ENCODE peak calls at places on chromosomes 6 and 20, in ten cellular contexts. P is CD4-positive, CD25-positive, alpha-beta regulatory T cell; U is neuronal stem cell; G is fibroblast of lung; M is hepatocyte; E is astrocyte; X is tibial nerve; B is tibial artery; N is CD8-positive, alpha-beta memory T cell; O is A549. W is an unnamed sample. For H3K4me1, the result is how much of the 10 kb centered on the place peaks cover.

GRCh38 chr6:148044261-148044731 is 298.3 kb upstream of the SASH1 start:
- DNase-seq in P (no peak), U (no peak), G (peak), M (no peak), E (peak), X (no peak), B (no peak), N (no peak), O (no peak), W (no peak)

GRCh38 chr20:46965477-46965876 is 70.8 kb downstream of the EYA2 start:
- DNase-seq in P (no peak), U (no peak), G (no peak), M (no peak), E (no peak), X (no peak), B (no peak), N (no peak), O (no peak), W (no peak)

GRCh38 chr20:50191065-50191565 is 485 bp downstream of the CEBPB start:
- DNase-seq in P (no peak), U (no peak), G (no peak), M (peak), E (no peak), X (peak), B (peak), N (peak), O (no peak), W (peak)

GRCh38 chr20:50385733-50386640 is 124.2 kb upstream of the PTPN1 start:
- DNase-seq in P (peak), U (no peak), G (no peak), M (no peak), E (no peak), X (no peak), B (no peak), N (peak), O (no peak), W (no peak)

GRCh38 chr20:7650481-7650880 is 289.8 kb downstream of the HAO1 start:
- DNase-seq in P (no peak), U (no peak), G (peak), M (no peak), E (peak), X (no peak), B (peak), N (no peak), O (no peak), W (no peak)

GRCh38 chr6:150256618-150257272 is 112.1 kb upstream of the IYD start:
- DNase-seq in P (no peak), U (no peak), G (peak), M (peak), E (peak), X (no peak), B (no peak), N (no peak), O (no peak), W (no peak)

GRCh38 chr6:28965706-28966105 is 39.4 kb downstream of the ZNF311 start:
- DNase-seq in P (no peak), U (no peak), G (no peak), M (no peak), E (no peak), X (no peak), B (no peak), N (no peak), O (no peak), W (no peak)

GRCh38 chr20:8996817-8997512 is 71.9 kb upstream of the PLCB4 start:
- DNase-seq in P (no peak), U (no peak), G (no peak), M (no peak), E (no peak), X (no peak), B (no peak), N (no peak), O (no peak), W (no peak)

GRCh38 chr20:51378171-51378928 is 164.2 kb downstream of the NFATC2 start:
- DNase-seq in P (no peak), U (no peak), G (no peak), M (no peak), E (no peak), X (no peak), B (no peak), N (no peak), O (no peak), W (no peak)

GRCh38 chr6:118171852-118172251 is 264.8 kb downstream of the SLC35F1 start:
- DNase-seq in P (no peak), U (no peak), G (no peak), M (no peak), E (no peak), X (no peak), B (no peak), N (no peak), O (no peak), W (no peak)

GRCh38 chr20:14288341-14289330 is 48.8 kb downstream of the FLRT3 start:
- DNase-seq in P (no peak), U (no peak), G (peak), M (peak), E (peak), X (no peak), B (no peak), N (no peak), O (peak), W (no peak)

GRCh38 chr20:18394363-18394762 is 72.5 kb downstream of the DZANK1 start:
- DNase-seq in P (no peak), U (no peak), G (no peak), M (no peak), E (no peak), X (no peak), B (no peak), N (no peak), O (no peak), W (no peak)

GRCh38 chr6:10407018-10407673 is 7.7 kb downstream of the TFAP2A start:
- DNase-seq in P (no peak), U (no peak), G (no peak), M (no peak), E (no peak), X (no peak), B (no peak), N (no peak), O (no peak), W (no peak)

GRCh38 chr20:58829531-58829941 is 21.2 kb downstream of the GNAS-AS1 start:
- DNase-seq in P (no peak), U (no peak), G (peak), M (no peak), E (peak), X (no peak), B (no peak), N (no peak), O (no peak), W (no peak)

GRCh38 chr6:25652007-25652515 is at the start of gene SCGN:
- DNase-seq in P (peak), U (peak), G (peak), M (peak), E (peak), X (peak), B (peak), N (no peak), O (peak), W (peak)

GRCh38 chr20:19901226-19901625 is 115.9 kb upstream of the NAA20 start:
- DNase-seq in P (no peak), U (no peak), G (no peak), M (no peak), E (no peak), X (no peak), B (no peak), N (no peak), O (no peak), W (no peak)

GRCh38 chr6:110618591-110619267 is 142.3 kb upstream of the SLC22A16 start:
- DNase-seq in P (peak), U (peak), G (no peak), M (peak), E (no peak), X (no peak), B (no peak), N (no peak), O (no peak), W (no peak)

GRCh38 chr6:113732384-113732966 is 124.7 kb upstream of the MARCKS start:
- DNase-seq in P (no peak), U (peak), G (peak), M (peak), E (peak), X (peak), B (no peak), N (no peak), O (no peak), W (peak)

GRCh38 chr6:35283361-35283760 is 14.3 kb upstream of the DEF6 start:
- DNase-seq in P (no peak), U (no peak), G (no peak), M (no peak), E (no peak), X (no peak), B (no peak), N (no peak), O (no peak), W (no peak)

GRCh38 chr20:37516697-37517370 is 4.2 kb upstream of the NNAT start:
- DNase-seq in P (no peak), U (no peak), G (peak), M (peak), E (peak), X (no peak), B (no peak), N (no peak), O (no peak), W (no peak)

DNA sequence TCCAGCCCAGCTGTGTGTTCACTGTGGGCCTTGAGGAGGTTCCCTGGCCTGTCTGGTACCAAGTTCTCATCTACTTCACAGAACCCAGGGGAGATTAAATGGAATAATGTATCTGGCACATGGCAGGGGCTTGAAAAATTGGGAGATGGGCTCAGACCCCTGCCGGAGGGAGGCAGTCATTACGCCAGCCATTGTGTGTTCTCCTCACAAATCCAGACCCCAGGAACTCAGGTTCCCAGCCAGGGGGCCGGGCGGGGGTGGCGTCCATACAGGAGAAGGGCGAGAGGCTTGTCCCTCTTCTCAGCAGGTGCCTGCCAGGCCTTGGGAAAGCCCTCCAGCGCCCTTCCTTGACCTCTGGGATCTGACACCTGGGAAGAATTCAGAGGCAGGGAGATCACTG is 8.1 kb downstream of the NOL4L start:
- DNase-seq in P (no peak), U (no peak), G (no peak), M (no peak), E (no peak), X (no peak), B (no peak), N (no peak), O (no peak), W (no peak)
- H3K4me1 ChIP-seq in P (half or more), U (under half), G (under half), M (under half), E (under half), X (under half), B (under half), N (half or more), O (under half), W (under half)

GRCh38 chr6:157240059-157240959 is 83.0 kb downstream of the TMEM242 start:
- DNase-seq in P (peak), U (no peak), G (peak), M (peak), E (peak), X (peak), B (peak), N (no peak), O (no peak), W (peak)
- H3K27ac ChIP-seq in P (no peak), U (no peak), G (no peak), M (no peak), E (no peak), X (no peak), B (peak), N (peak), O (no peak), W (peak)

GRCh38 chr20:25483431-25484132 is 76.1 kb downstream of the GINS1 start:
- DNase-seq in P (no peak), U (no peak), G (no peak), M (no peak), E (no peak), X (no peak), B (no peak), N (no peak), O (no peak), W (no peak)
- H3K4me1 ChIP-seq in P (under half), U (under half), G (under half), M (under half), E (under half), X (under half), B (under half), N (under half), O (under half), W (under half)

GRCh38 chr6:106849676-106850332 is 124.7 kb downstream of the CD24 start:
- DNase-seq in P (no peak), U (no peak), G (no peak), M (no peak), E (no peak), X (no peak), B (no peak), N (no peak), O (no peak), W (no peak)
- H3K27ac ChIP-seq in P (no peak), U (no peak), G (no peak), M (no peak), E (no peak), X (no peak), B (no peak), N (peak), O (no peak), W (no peak)

GRCh38 chr6:98633886-98634285 is 200.5 kb upstream of the POU3F2 start:
- DNase-seq in P (no peak), U (no peak), G (peak), M (no peak), E (peak), X (no peak), B (no peak), N (no peak), O (no peak), W (no peak)
- H3K4me1 ChIP-seq in P (under half), U (under half), G (under half), M (under half), E (under half), X (under half), B (under half), N (under half), O (under half), W (under half)

GRCh38 chr6:109060585-109060984 is 34.1 kb downstream of the SESN1 start:
- DNase-seq in P (no peak), U (no peak), G (peak), M (no peak), E (no peak), X (no peak), B (no peak), N (no peak), O (no peak), W (no peak)

GRCh38 chr6:109058620-109059019 is 36.0 kb downstream of the SESN1 start:
- DNase-seq in P (no peak), U (no peak), G (no peak), M (no peak), E (no peak), X (no peak), B (no peak), N (no peak), O (no peak), W (no peak)

GRCh38 chr6:109059148-109059547 is 35.5 kb downstream of the SESN1 start:
- DNase-seq in P (no peak), U (no peak), G (peak), M (no peak), E (no peak), X (no peak), B (no peak), N (no peak), O (no peak), W (no peak)

GRCh38 chr6:109062216-109062615 is 32.4 kb downstream of the SESN1 start:
- DNase-seq in P (no peak), U (no peak), G (no peak), M (no peak), E (no peak), X (no peak), B (no peak), N (no peak), O (no peak), W (no peak)

DNA sequence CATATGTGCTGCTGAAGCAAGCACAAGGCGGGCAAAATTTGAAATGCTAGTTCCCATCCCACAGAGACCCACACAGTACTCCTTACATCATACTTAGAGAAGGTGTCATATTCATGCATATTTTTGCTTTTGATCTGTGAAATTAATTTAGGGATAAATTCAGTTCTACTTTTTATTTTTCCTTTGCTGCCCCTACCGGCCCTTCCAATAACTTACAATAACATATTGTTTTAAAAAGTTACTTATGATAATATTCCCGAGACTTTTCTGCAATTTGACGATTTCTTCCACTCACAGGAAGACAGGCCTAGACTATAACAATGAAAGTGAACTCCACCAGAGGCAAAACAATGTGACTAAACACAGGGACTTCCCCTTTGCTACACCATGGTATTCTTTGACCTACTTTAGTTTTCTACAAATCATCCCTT is 35.0 kb downstream of the SESN1 start:
- DNase-seq in P (peak), U (no peak), G (peak), M (no peak), E (no peak), X (no peak), B (no peak), N (peak), O (no peak), W (no peak)
- H3K27ac ChIP-seq in P (peak), U (no peak), G (no peak), M (no peak), E (peak), X (no peak), B (no peak), N (no peak), O (no peak), W (peak)

GRCh38 chr6:15401769-15402250 is 155.9 kb downstream of the JARID2 start:
- DNase-seq in P (no peak), U (no peak), G (no peak), M (peak), E (no peak), X (no peak), B (no peak), N (no peak), O (no peak), W (no peak)

GRCh38 chr6:15398657-15399287 is 152.9 kb downstream of the JARID2 start:
- DNase-seq in P (peak), U (no peak), G (no peak), M (no peak), E (no peak), X (no peak), B (no peak), N (no peak), O (no peak), W (no peak)

GRCh38 chr6:15400572-15401004 is 154.7 kb downstream of the JARID2 start:
- DNase-seq in P (peak), U (no peak), G (no peak), M (peak), E (no peak), X (peak), B (peak), N (no peak), O (peak), W (no peak)

GRCh38 chr6:15401120-15401519 is 155.3 kb downstream of the JARID2 start:
- DNase-seq in P (no peak), U (no peak), G (no peak), M (no peak), E (no peak), X (no peak), B (no peak), N (no peak), O (no peak), W (no peak)

GRCh38 chr6:15399651-15400470 is 154.0 kb downstream of the JARID2 start:
- DNase-seq in P (no peak), U (no peak), G (peak), M (peak), E (peak), X (peak), B (peak), N (no peak), O (peak), W (peak)
- H3K4me1 ChIP-seq in P (half or more), U (under half), G (under half), M (under half), E (under half), X (under half), B (under half), N (half or more), O (under half), W (under half)

GRCh38 chr6:90249044-90249443 is 47.6 kb downstream of the BACH2 start:
- DNase-seq in P (peak), U (no peak), G (no peak), M (no peak), E (no peak), X (no peak), B (no peak), N (no peak), O (no peak), W (no peak)

GRCh38 chr6:90250405-90250804 is 46.2 kb downstream of the BACH2 start:
- DNase-seq in P (no peak), U (no peak), G (no peak), M (no peak), E (no peak), X (no peak), B (no peak), N (no peak), O (no peak), W (no peak)

GRCh38 chr6:90247262-90247661 is 49.4 kb downstream of the BACH2 start:
- DNase-seq in P (no peak), U (no peak), G (no peak), M (no peak), E (no peak), X (no peak), B (no peak), N (no peak), O (no peak), W (no peak)

GRCh38 chr6:90251295-90251992 is 45.2 kb downstream of the BACH2 start:
- DNase-seq in P (no peak), U (no peak), G (peak), M (no peak), E (no peak), X (no peak), B (no peak), N (no peak), O (no peak), W (no peak)

DNA sequence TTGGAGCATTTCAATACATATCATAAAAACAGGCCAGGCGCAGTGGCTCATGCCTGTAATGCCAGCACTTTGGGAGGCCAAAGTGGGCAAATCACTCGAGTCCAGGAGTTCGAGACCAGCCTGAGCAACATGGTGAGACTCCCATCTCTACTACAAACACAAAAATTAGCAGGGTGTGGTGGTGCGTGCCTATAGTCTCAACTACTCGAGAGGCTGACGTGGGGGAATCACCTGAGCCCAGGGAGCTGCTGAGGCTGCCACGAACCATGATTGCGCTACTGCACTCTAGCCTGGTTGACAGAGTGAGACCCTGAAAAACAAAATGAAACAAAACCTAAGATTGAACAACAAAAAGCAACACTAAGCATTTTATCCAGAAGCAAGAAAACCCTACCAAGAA is 47.2 kb downstream of the BACH2 start:
- DNase-seq in P (peak), U (no peak), G (no peak), M (no peak), E (no peak), X (no peak), B (no peak), N (no peak), O (no peak), W (no peak)
- H3K27ac ChIP-seq in P (peak), U (no peak), G (no peak), M (no peak), E (no peak), X (no peak), B (no peak), N (no peak), O (no peak), W (no peak)

GRCh38 chr6:12047304-12047703 is 35.2 kb downstream of the HIVEP1 start:
- DNase-seq in P (no peak), U (no peak), G (no peak), M (no peak), E (no peak), X (no peak), B (no peak), N (no peak), O (no peak), W (no peak)

GRCh38 chr6:12049165-12049564 is 37.1 kb downstream of the HIVEP1 start:
- DNase-seq in P (no peak), U (no peak), G (no peak), M (no peak), E (no peak), X (no peak), B (no peak), N (no peak), O (no peak), W (no peak)

GRCh38 chr6:12051861-12052368 is 39.8 kb downstream of the HIVEP1 start:
- DNase-seq in P (peak), U (no peak), G (peak), M (no peak), E (peak), X (no peak), B (no peak), N (peak), O (no peak), W (no peak)

GRCh38 chr6:12048609-12049008 is 36.5 kb downstream of the HIVEP1 start:
- DNase-seq in P (no peak), U (no peak), G (no peak), M (no peak), E (no peak), X (no peak), B (no peak), N (no peak), O (no peak), W (no peak)

DNA sequence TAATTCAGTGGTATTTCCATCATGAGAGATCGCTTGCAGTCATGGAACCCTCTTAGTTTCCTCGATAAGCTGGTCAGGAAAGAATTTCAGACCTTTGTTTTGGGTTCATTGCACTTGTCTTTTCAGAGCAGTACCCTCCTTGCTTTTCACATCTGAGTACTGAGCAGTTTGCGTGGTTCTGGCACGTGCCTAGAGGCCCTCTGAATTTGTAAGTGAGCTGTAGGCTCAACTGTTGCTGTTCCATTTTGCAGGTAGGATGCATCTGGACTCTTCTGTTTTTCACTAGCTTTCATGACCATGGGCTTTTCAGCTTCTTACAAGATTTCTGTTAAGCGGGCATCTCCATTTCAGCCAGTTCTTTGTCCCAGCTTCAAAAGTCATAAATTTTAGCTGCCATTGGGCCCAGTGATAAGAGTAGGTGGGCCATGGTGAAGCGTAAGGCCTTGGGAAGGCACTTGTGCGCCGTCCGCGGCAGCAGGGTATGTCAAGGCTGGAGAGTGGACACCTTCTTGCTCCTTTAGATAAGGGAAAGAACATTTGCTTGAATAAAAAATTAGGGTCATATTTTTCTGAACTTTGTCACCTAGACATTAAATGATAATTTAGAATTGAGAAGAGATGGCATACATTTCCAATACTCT is 35.8 kb downstream of the HIVEP1 start:
- DNase-seq in P (no peak), U (no peak), G (no peak), M (no peak), E (no peak), X (no peak), B (no peak), N (no peak), O (no peak), W (no peak)
- H3K4me1 ChIP-seq in P (under half), U (under half), G (under half), M (under half), E (under half), X (under half), B (under half), N (under half), O (under half), W (under half)